ENCODE peak calls at places on chromosomes 7 and 10, in nine cellular contexts. One of them, this sample, is unnamed.

GRCh38 chr7:41401833-41402232 is 301.1 kb downstream of the INHBA start:
- DNase-seq in HCT116: no peak
- DNase-seq in brain microvascular endothelial cell: no peak
- DNase-seq in ascending aorta: no peak
- DNase-seq in psoas muscle: no peak
- DNase-seq in lung: no peak
- DNase-seq in left lung: no peak
- DNase-seq in GM23338: no peak
- DNase-seq in keratinocyte: no peak
- DNase-seq in this sample: no peak

GRCh38 chr10:68327889-68328786 is 3.7 kb upstream of the HNRNPH3 start:
- DNase-seq in brain microvascular endothelial cell: peak; percentile 39
- DNase-seq in psoas muscle: no peak
- DNase-seq in keratinocyte: no peak
- DNase-seq in lung: no peak
- DNase-seq in HCT116: peak; percentile 16
- DNase-seq in GM23338: peak; percentile 67
- DNase-seq in ascending aorta: no peak
- DNase-seq in left lung: no peak
- DNase-seq in this sample: peak; percentile 57

GRCh38 chr7:27434729-27435400 is 192.3 kb downstream of the EVX1 start:
- DNase-seq in brain microvascular endothelial cell: no peak
- DNase-seq in GM23338: peak; percentile 44
- DNase-seq in HCT116: no peak
- DNase-seq in lung: no peak
- DNase-seq in psoas muscle: no peak
- DNase-seq in keratinocyte: no peak
- DNase-seq in ascending aorta: no peak
- DNase-seq in left lung: no peak
- DNase-seq in this sample: no peak

GRCh38 chr10:79179404-79180309 is 110.9 kb downstream of the ZMIZ1 start:
- DNase-seq in keratinocyte: no peak
- DNase-seq in lung: no peak
- DNase-seq in ascending aorta: no peak
- DNase-seq in HCT116: no peak
- DNase-seq in brain microvascular endothelial cell: no peak
- DNase-seq in left lung: peak; percentile 50
- DNase-seq in GM23338: peak; percentile 77
- DNase-seq in psoas muscle: no peak
- DNase-seq in this sample: no peak

GRCh38 chr10:110041479-110041829 is 33.7 kb downstream of the ADD3 start:
- DNase-seq in ascending aorta: no peak
- DNase-seq in HCT116: no peak
- DNase-seq in left lung: no peak
- DNase-seq in lung: no peak
- DNase-seq in psoas muscle: no peak
- DNase-seq in keratinocyte: no peak
- DNase-seq in brain microvascular endothelial cell: no peak
- DNase-seq in GM23338: no peak
- DNase-seq in this sample: peak; percentile 29

GRCh38 chr10:71513896-71514295 is 117.2 kb downstream of the CDH23 start:
- DNase-seq in ascending aorta: no peak
- DNase-seq in HCT116: no peak
- DNase-seq in brain microvascular endothelial cell: no peak
- DNase-seq in GM23338: no peak
- DNase-seq in lung: no peak
- DNase-seq in left lung: no peak
- DNase-seq in keratinocyte: no peak
- DNase-seq in psoas muscle: no peak
- DNase-seq in this sample: peak; percentile 60

GRCh38 chr7:139043823-139044812 is 8.3 kb upstream of the ZC3HAV1L start:
- DNase-seq in lung: no peak
- DNase-seq in psoas muscle: no peak
- DNase-seq in keratinocyte: no peak
- DNase-seq in HCT116: no peak
- DNase-seq in GM23338: no peak
- DNase-seq in left lung: no peak
- DNase-seq in ascending aorta: no peak
- DNase-seq in brain microvascular endothelial cell: no peak
- DNase-seq in this sample: peak; percentile 51

GRCh38 chr10:123559066-123559822 is 106.9 kb upstream of the GPR26 start:
- DNase-seq in left lung: peak; percentile 88
- DNase-seq in GM23338: peak; percentile 79
- DNase-seq in keratinocyte: no peak
- DNase-seq in lung: peak; percentile 68
- DNase-seq in HCT116: peak; percentile 60
- DNase-seq in brain microvascular endothelial cell: peak; percentile 54
- DNase-seq in psoas muscle: peak; percentile 65
- DNase-seq in ascending aorta: no peak
- DNase-seq in this sample: peak; percentile 36

GRCh38 chr7:56811081-56811480 is 321.2 kb downstream of the ZNF479 start:
- DNase-seq in lung: no peak
- DNase-seq in left lung: no peak
- DNase-seq in ascending aorta: no peak
- DNase-seq in brain microvascular endothelial cell: no peak
- DNase-seq in GM23338: no peak
- DNase-seq in keratinocyte: no peak
- DNase-seq in psoas muscle: no peak
- DNase-seq in HCT116: no peak
- DNase-seq in this sample: no peak

GRCh38 chr10:72812798-72813430 is 80.6 kb upstream of the OIT3 start:
- DNase-seq in lung: no peak
- DNase-seq in left lung: no peak
- DNase-seq in GM23338: no peak
- DNase-seq in ascending aorta: no peak
- DNase-seq in HCT116: peak; percentile 42
- DNase-seq in brain microvascular endothelial cell: peak; percentile 49
- DNase-seq in keratinocyte: peak; percentile 25
- DNase-seq in psoas muscle: no peak
- DNase-seq in this sample: peak; percentile 86

GRCh38 chr10:132928261-132928660 is 14.1 kb downstream of the CFAP46 start:
- DNase-seq in GM23338: no peak
- DNase-seq in lung: no peak
- DNase-seq in psoas muscle: no peak
- DNase-seq in HCT116: no peak
- DNase-seq in keratinocyte: no peak
- DNase-seq in left lung: peak; percentile 65
- DNase-seq in brain microvascular endothelial cell: no peak
- DNase-seq in ascending aorta: no peak
- DNase-seq in this sample: no peak

GRCh38 chr7:114554781-114555537 is 140.3 kb downstream of the FOXP2 start:
- DNase-seq in GM23338: no peak
- DNase-seq in lung: no peak
- DNase-seq in HCT116: peak; percentile 23
- DNase-seq in keratinocyte: peak; percentile 7
- DNase-seq in ascending aorta: no peak
- DNase-seq in left lung: no peak
- DNase-seq in brain microvascular endothelial cell: peak; percentile 81
- DNase-seq in psoas muscle: no peak
- DNase-seq in this sample: peak; percentile 53

GRCh38 chr10:59244871-59245270 is 68.4 kb downstream of the PHYHIPL start:
- DNase-seq in GM23338: no peak
- DNase-seq in HCT116: no peak
- DNase-seq in brain microvascular endothelial cell: no peak
- DNase-seq in lung: no peak
- DNase-seq in keratinocyte: no peak
- DNase-seq in ascending aorta: no peak
- DNase-seq in left lung: no peak
- DNase-seq in psoas muscle: no peak
- DNase-seq in this sample: no peak

GRCh38 chr10:86439544-86439943 is 72.9 kb upstream of the GRID1 start:
- DNase-seq in lung: peak; percentile 71
- DNase-seq in GM23338: no peak
- DNase-seq in psoas muscle: peak; percentile 78
- DNase-seq in HCT116: no peak
- DNase-seq in left lung: no peak
- DNase-seq in brain microvascular endothelial cell: peak; percentile 98
- DNase-seq in ascending aorta: peak; percentile 67
- DNase-seq in keratinocyte: no peak
- DNase-seq in this sample: peak; percentile 67

GRCh38 chr10:76553700-76554470 is 1083.7 kb downstream of the KCNMA1 start:
- DNase-seq in brain microvascular endothelial cell: no peak
- DNase-seq in lung: no peak
- DNase-seq in psoas muscle: no peak
- DNase-seq in ascending aorta: no peak
- DNase-seq in HCT116: no peak
- DNase-seq in left lung: peak; percentile 38
- DNase-seq in GM23338: no peak
- DNase-seq in keratinocyte: no peak
- DNase-seq in this sample: no peak

DNA sequence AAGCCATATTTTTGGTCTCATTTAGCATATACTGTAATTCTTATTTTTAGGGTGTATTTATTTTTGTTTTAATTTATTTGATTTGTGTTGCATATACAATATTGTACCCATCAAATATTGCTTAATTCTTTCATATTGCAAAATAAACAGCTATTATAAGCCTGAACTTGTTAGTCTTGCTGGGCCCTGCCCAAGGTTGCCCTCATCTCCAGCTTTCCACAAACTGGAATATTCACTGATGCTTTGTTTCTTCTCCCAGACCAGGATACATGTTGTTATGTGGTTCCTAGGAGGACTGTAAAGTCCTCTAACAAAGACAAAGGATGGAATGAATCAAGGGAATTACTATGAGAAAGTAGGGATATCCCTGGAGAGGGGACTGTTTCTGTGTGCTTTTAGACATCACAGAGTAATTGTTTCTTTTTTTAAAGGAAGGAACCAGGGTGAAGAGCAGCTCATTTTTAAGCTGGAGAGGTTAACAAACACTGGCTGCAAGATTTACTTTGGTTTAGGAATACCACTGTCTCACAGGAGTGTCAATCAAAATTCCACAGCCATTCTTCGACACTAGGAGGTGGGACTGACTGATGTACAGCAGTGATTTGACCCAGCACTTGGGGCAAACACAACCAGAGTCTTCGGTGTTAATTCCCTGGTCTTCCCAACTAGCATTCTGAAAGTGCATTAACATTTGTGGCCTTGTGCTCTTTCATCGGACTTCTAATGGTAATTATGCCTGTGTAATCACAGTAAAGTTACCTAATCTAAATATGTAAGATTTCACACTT is 14.8 kb upstream of the CD36 start:
- DNase-seq in keratinocyte: no peak
- DNase-seq in brain microvascular endothelial cell: no peak
- DNase-seq in lung: peak; percentile 38
- DNase-seq in ascending aorta: no peak
- DNase-seq in left lung: no peak
- DNase-seq in GM23338: peak; percentile 21
- DNase-seq in HCT116: no peak
- DNase-seq in psoas muscle: no peak
- DNase-seq in this sample: peak; percentile 87
- H3K4me3 ChIP-seq in keratinocyte: no peak overlapping the region
- H3K4me3 ChIP-seq in brain microvascular endothelial cell: no peak overlapping the region
- H3K4me3 ChIP-seq in lung: no peak overlapping the region
- H3K4me3 ChIP-seq in ascending aorta: no peak overlapping the region
- H3K4me3 ChIP-seq in left lung: peak overlapping the region; percentile 23
- H3K4me3 ChIP-seq in GM23338: no peak overlapping the region
- H3K4me3 ChIP-seq in HCT116: no peak overlapping the region
- H3K4me3 ChIP-seq in psoas muscle: peak overlapping the region; percentile 47
- H3K4me3 ChIP-seq in this sample: no peak overlapping the region

DNA sequence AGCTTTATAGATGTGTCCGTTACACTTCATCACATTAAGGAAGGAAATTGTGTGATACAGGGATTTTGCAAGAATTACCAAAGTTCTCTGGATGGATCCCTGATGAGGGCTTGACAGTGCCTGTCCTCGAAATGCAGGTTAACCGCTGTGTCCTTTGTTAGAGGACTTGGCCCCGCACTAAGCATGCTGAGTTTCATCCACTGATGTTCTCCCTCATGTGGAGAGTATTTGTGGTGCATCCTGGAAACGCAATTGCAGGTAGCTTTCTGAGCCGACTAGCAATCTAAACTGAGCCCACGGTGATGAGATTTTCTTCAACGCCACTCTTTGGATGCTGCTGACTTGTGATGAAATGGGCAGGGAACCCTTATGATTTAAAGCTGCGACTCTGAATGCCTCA is 71.9 kb upstream of the STK17A start:
- DNase-seq in keratinocyte: no peak
- DNase-seq in left lung: no peak
- DNase-seq in psoas muscle: no peak
- DNase-seq in GM23338: peak; percentile 75
- DNase-seq in lung: no peak
- DNase-seq in HCT116: no peak
- DNase-seq in brain microvascular endothelial cell: no peak
- DNase-seq in ascending aorta: no peak
- DNase-seq in this sample: no peak
- TF ChIP-seq CTCF in keratinocyte: peak; percentile 58
- TF ChIP-seq CTCF in left lung: no peak
- TF ChIP-seq CTCF in psoas muscle: no peak
- TF ChIP-seq CTCF in GM23338: peak; percentile 60
- TF ChIP-seq CTCF in lung: no peak
- TF ChIP-seq CTCF in HCT116: peak; percentile 21
- TF ChIP-seq CTCF in brain microvascular endothelial cell: peak; percentile 27
- TF ChIP-seq CTCF in ascending aorta: no peak
- TF ChIP-seq CTCF in this sample: no peak

DNA sequence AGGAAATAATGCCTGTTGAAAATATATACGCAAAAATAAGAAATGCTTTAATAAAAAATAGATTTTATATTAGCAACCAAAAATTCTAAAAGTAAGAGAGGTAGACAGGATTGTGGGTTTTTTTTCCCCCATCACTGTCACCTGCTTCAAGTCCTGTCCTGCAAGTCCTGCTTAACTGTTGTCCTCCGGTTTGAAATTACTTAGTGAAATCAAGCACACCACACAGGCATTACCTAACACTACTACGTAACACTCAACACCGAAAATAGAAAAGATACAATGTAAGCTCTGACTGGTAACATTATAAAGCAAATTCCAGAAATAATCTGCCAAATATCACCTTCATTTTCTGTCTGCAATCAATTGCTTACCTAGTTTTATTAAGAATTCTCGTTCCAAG is 90.9 kb downstream of the UPF2 start:
- DNase-seq in lung: no peak
- DNase-seq in keratinocyte: no peak
- DNase-seq in GM23338: no peak
- DNase-seq in HCT116: no peak
- DNase-seq in brain microvascular endothelial cell: no peak
- DNase-seq in psoas muscle: no peak
- DNase-seq in left lung: no peak
- DNase-seq in ascending aorta: no peak
- DNase-seq in this sample: no peak
- H3K36me3 ChIP-seq in lung: peaks cover 10% of the 10 kb centered on the region
- H3K36me3 ChIP-seq in keratinocyte: peaks cover 2% of the 10 kb centered on the region
- H3K36me3 ChIP-seq in GM23338: peaks cover 9% of the 10 kb centered on the region
- H3K36me3 ChIP-seq in HCT116: peaks cover 23% of the 10 kb centered on the region
- H3K36me3 ChIP-seq in brain microvascular endothelial cell: peaks cover 10% of the 10 kb centered on the region
- H3K36me3 ChIP-seq in psoas muscle: peaks cover 4% of the 10 kb centered on the region
- H3K36me3 ChIP-seq in left lung: no peaks in the 10 kb centered on the region
- H3K36me3 ChIP-seq in ascending aorta: peaks cover 22% of the 10 kb centered on the region
- H3K36me3 ChIP-seq in this sample: no peaks in the 10 kb centered on the region

GRCh38 chr10:103814626-103815370 is 40.6 kb downstream of the SH3PXD2A start:
- DNase-seq in lung: no peak
- DNase-seq in HCT116: no peak
- DNase-seq in psoas muscle: no peak
- DNase-seq in keratinocyte: no peak
- DNase-seq in left lung: no peak
- DNase-seq in ascending aorta: no peak
- DNase-seq in GM23338: no peak
- DNase-seq in brain microvascular endothelial cell: no peak
- DNase-seq in this sample: no peak
- H3K4me3 ChIP-seq in lung: no peak overlapping the region
- H3K4me3 ChIP-seq in HCT116: no peak overlapping the region
- H3K4me3 ChIP-seq in psoas muscle: no peak overlapping the region
- H3K4me3 ChIP-seq in keratinocyte: no peak overlapping the region
- H3K4me3 ChIP-seq in left lung: no peak overlapping the region
- H3K4me3 ChIP-seq in ascending aorta: no peak overlapping the region
- H3K4me3 ChIP-seq in GM23338: no peak overlapping the region
- H3K4me3 ChIP-seq in brain microvascular endothelial cell: no peak overlapping the region
- H3K4me3 ChIP-seq in this sample: no peak overlapping the region

This sample was measured in bronchial epithelial cell.